ENCODE peak calls at places on chromosome 20, in nine cellular contexts. P, W, G, H, C, V, D, E and U are unnamed samples.
A peak's percentile ranks its signal among the peaks of the same experiment; 100 is the strongest.

GRCh38 chr20:44646641-44647274 is 4.7 kb downstream of the ADA start:
- DNase-seq in P (peak; percentile 14), G (peak; percentile 37), H (no peak), C (peak; percentile 52), D (peak; percentile 83), W (no peak), E (no peak), V (peak; percentile 77), U (no peak)

GRCh38 chr20:2840967-2841531 is 504 bp downstream of the VPS16 start:
- DNase-seq in G (peak; percentile 90), E (no peak), D (peak; percentile 84), C (peak; percentile 56), P (peak; percentile 56), V (no peak), W (peak; percentile 44), H (peak; percentile 82), U (no peak)

GRCh38 chr20:11766961-11767360 is 150.7 kb upstream of the BTBD3 start:
- DNase-seq in D (peak; percentile 8), E (no peak), H (no peak), V (no peak), W (no peak), P (no peak), C (no peak), G (no peak), U (no peak)

GRCh38 chr20:49668181-49668877 is 45.3 kb downstream of the B4GALT5 start:
- DNase-seq in C (no peak), G (peak; percentile 78), W (peak; percentile 53), D (no peak), P (peak; percentile 52), E (no peak), V (peak; percentile 76), H (no peak), U (no peak)

GRCh38 chr20:9996944-9997343 is 37.8 kb upstream of the ANKEF1 start:
- DNase-seq in C (no peak), D (no peak), E (no peak), H (no peak), W (no peak), P (no peak), G (no peak), V (no peak), U (no peak)

GRCh38 chr20:8867346-8867745 is 201.5 kb upstream of the PLCB4 start:
- DNase-seq in D (no peak), W (no peak), V (no peak), H (no peak), E (no peak), G (no peak), C (no peak), P (no peak), U (no peak)

GRCh38 chr20:6611911-6612614 is 155.4 kb upstream of the BMP2 start:
- DNase-seq in D (no peak), P (no peak), C (no peak), G (no peak), E (no peak), W (no peak), H (no peak), V (no peak), U (no peak)

GRCh38 chr20:44217342-44218092 is 6.9 kb upstream of the OSER1 start:
- DNase-seq in G (no peak), V (peak; percentile 55), H (peak; percentile 53), W (peak; percentile 55), P (peak; percentile 56), E (no peak), C (peak; percentile 74), D (peak; percentile 71), U (no peak)

GRCh38 chr20:63332488-63333240 is 28.5 kb downstream of the CHRNA4 start:
- DNase-seq in C (no peak), D (no peak), G (peak; percentile 60), V (no peak), W (no peak), P (no peak), E (no peak), H (peak; percentile 6), U (no peak)